ENCODE peak calls at places on chromosome 17, in five cellular contexts. Y, R, X, M and E are unnamed samples.

GRCh38 chr17:1693339-1693738 is 8.7 kb upstream of the PRPF8 start:
- DNase-seq in Y (peak; percentile 44), R (no peak), X (no peak), M (no peak), E (no peak)

GRCh38 chr17:40307001-40307690 is 1.8 kb upstream of the RARA start:
- DNase-seq in Y (no peak), R (peak; percentile 45), X (no peak), M (no peak), E (peak; percentile 72)

GRCh38 chr17:41512789-41513547 is 5.7 kb downstream of the KRT15 start:
- DNase-seq in Y (no peak), R (no peak), X (no peak), M (no peak), E (no peak)

GRCh38 chr17:56834380-56835258 is 668 bp downstream of the DGKE start:
- DNase-seq in Y (peak; percentile 7), R (peak; percentile 72), X (peak; percentile 64), M (peak; percentile 61), E (peak; percentile 36)

GRCh38 chr17:41717408-41718286 is 5.5 kb downstream of the GAST start:
- DNase-seq in Y (peak; percentile 33), R (no peak), X (no peak), M (no peak), E (no peak)

GRCh38 chr17:44828919-44829557 is 1.0 kb downstream of the GJC1 start:
- DNase-seq in Y (no peak), R (no peak), X (no peak), M (no peak), E (no peak)

GRCh38 chr17:42026821-42027539 is 7.1 kb downstream of the NKIRAS2 start:
- DNase-seq in Y (no peak), R (no peak), X (no peak), M (no peak), E (no peak)

GRCh38 chr17:29165800-29166506 is 14.2 kb downstream of the MYO18A start:
- DNase-seq in Y (no peak), R (no peak), X (no peak), M (no peak), E (no peak)

GRCh38 chr17:33389506-33390141 is 96.5 kb upstream of the ASIC2 start:
- DNase-seq in Y (no peak), R (no peak), X (no peak), M (no peak), E (no peak)

GRCh38 chr17:1300580-1300905 is 21.1 kb downstream of the TRARG1 start:
- DNase-seq in Y (no peak), R (no peak), X (no peak), M (no peak), E (no peak)

GRCh38 chr17:27545562-27546229 is 85.3 kb upstream of the LGALS9 start:
- DNase-seq in Y (peak; percentile 51), R (no peak), X (no peak), M (peak; percentile 81), E (no peak)

GRCh38 chr17:29572691-29573557 is 4.4 kb downstream of the TP53I13 start:
- DNase-seq in Y (peak; percentile 56), R (peak; percentile 47), X (peak; percentile 52), M (no peak), E (no peak)

GRCh38 chr17:7440113-7440822 is 956 bp downstream of the FGF11 start:
- DNase-seq in Y (no peak), R (peak; percentile 36), X (peak; percentile 72), M (peak; percentile 67), E (no peak)

GRCh38 chr17:42311240-42312034 is 23.1 kb downstream of the STAT5A start:
- DNase-seq in Y (peak; percentile 94), R (peak; percentile 64), X (peak; percentile 57), M (peak; percentile 78), E (no peak)

GRCh38 chr17:67469208-67469980 is 92.3 kb downstream of the PITPNC1 start:
- DNase-seq in Y (peak; percentile 28), R (no peak), X (no peak), M (no peak), E (no peak)

GRCh38 chr17:58643147-58643546 is 48.7 kb downstream of the TEX14 start:
- DNase-seq in Y (peak; percentile 86), R (no peak), X (no peak), M (no peak), E (no peak)

GRCh38 chr17:2057714-2058520 is 3.0 kb downstream of the HIC1 start:
- DNase-seq in Y (peak; percentile 49), R (no peak), X (no peak), M (no peak), E (no peak)

GRCh38 chr17:7644768-7645167 is 6.0 kb upstream of the ATP1B2 start:
- DNase-seq in Y (no peak), R (no peak), X (no peak), M (no peak), E (no peak)

GRCh38 chr17:31494259-31495048 is 103.0 kb downstream of the RAB11FIP4 start:
- DNase-seq in Y (no peak), R (peak; percentile 57), X (peak; percentile 44), M (no peak), E (no peak)

GRCh38 chr17:77571141-77571540 is 387.4 kb upstream of the TNRC6C start:
- DNase-seq in Y (no peak), R (no peak), X (no peak), M (no peak), E (no peak)

GRCh38 chr17:76567634-76568432 is 17.8 kb downstream of the ST6GALNAC2 start:
- DNase-seq in Y (no peak), R (no peak), X (peak; percentile 75), M (no peak), E (no peak)

GRCh38 chr17:1750628-1751027 is 8.0 kb downstream of the SERPINF2 start:
- DNase-seq in Y (no peak), R (no peak), X (no peak), M (no peak), E (no peak)

GRCh38 chr17:1467898-1468492 is 12.0 kb upstream of the CRK start:
- DNase-seq in Y (no peak), R (no peak), X (no peak), M (no peak), E (no peak)

GRCh38 chr17:1108560-1108809 is 71.3 kb downstream of the ABR start:
- DNase-seq in Y (no peak), R (no peak), X (no peak), M (no peak), E (no peak)

GRCh38 chr17:37759014-37759637 is 14.3 kb upstream of the HNF1B start:
- DNase-seq in Y (no peak), R (no peak), X (no peak), M (no peak), E (no peak)

GRCh38 chr17:7224110-7224509 is 4.4 kb downstream of the ACADVL start:
- DNase-seq in Y (no peak), R (no peak), X (no peak), M (no peak), E (no peak)

GRCh38 chr17:8709006-8709405 is 35.6 kb downstream of the CCDC42 start:
- DNase-seq in Y (no peak), R (no peak), X (no peak), M (no peak), E (no peak)

GRCh38 chr17:20063665-20064648 is 54.8 kb downstream of the SPECC1 start:
- DNase-seq in Y (peak; percentile 87), R (peak; percentile 51), X (peak; percentile 48), M (peak; percentile 41), E (peak; percentile 93)

GRCh38 chr17:49986396-49987289 is 8.4 kb downstream of the DLX3 start:
- DNase-seq in Y (no peak), R (no peak), X (no peak), M (no peak), E (no peak)

GRCh38 chr17:39271546-39271945 is 45.8 kb upstream of the STAC2 start:
- DNase-seq in Y (peak; percentile 52), R (no peak), X (no peak), M (no peak), E (no peak)

GRCh38 chr17:214881-215331 is 33.5 kb upstream of the DOC2B start:
- DNase-seq in Y (no peak), R (no peak), X (no peak), M (no peak), E (no peak)

GRCh38 chr17:77723071-77723908 is 235.2 kb upstream of the TNRC6C start:
- DNase-seq in Y (no peak), R (peak; percentile 13), X (no peak), M (no peak), E (no peak)

GRCh38 chr17:48003686-48004120 is 32.8 kb downstream of the CDK5RAP3 start:
- DNase-seq in Y (no peak), R (no peak), X (no peak), M (no peak), E (no peak)

DNA sequence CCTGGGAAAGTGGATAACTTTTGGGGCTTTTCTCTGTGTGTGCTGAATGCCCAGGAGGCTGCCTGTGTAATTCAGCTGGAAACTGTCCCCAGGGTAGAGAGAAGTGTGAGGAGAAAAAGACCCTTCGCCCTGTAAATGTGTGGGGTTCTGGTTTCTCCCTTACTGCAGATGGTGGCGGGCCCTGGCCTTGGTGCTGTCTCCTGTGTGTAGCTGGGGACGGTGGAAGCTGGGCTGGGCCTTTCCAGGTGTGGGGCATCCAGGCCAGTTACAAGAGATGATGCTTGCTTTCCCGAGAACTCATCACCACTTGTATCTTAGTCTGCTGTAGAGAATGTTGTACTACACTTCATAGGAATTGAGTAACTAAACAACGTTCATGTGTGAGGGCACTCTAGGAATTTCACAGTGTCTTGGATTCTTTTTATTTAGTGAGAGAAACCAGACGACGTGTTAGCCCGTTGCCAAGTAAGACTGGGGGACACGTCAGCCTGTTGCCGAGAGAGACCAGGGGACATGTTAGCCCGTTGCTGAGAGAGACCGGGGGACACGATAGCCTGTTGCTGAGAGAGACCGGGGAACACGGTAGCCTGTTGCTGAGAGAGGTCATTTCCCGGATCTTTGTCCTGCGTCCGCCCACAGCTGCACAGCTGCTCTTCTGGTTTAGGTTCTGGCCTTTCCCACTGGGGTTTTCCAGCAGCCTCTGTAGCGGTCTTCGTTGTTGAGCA is 43.1 kb downstream of the TBCD start:
- DNase-seq in Y (peak; percentile 20), R (no peak), X (no peak), M (no peak), E (no peak)
- H3K4me3 ChIP-seq in Y (no peak overlapping the region), R (no peak overlapping the region), X (no peak overlapping the region), M (no peak overlapping the region), E (no peak overlapping the region)

GRCh38 chr17:36527851-36528250 is 6.8 kb downstream of the MYO19 start:
- DNase-seq in Y (no peak), R (no peak), X (no peak), M (no peak), E (no peak)
- H3K36me3 ChIP-seq in Y (peaks cover 38% of the 10 kb centered on the region), R (no peaks in the 10 kb centered on the region), X (peaks cover 96% of the 10 kb centered on the region), M (peaks cover 5% of the 10 kb centered on the region), E (peaks cover 90% of the 10 kb centered on the region)

GRCh38 chr17:21294321-21295035 is 10.0 kb downstream of the MAP2K3 start:
- DNase-seq in Y (no peak), R (no peak), X (no peak), M (no peak), E (no peak)

GRCh38 chr17:21293846-21294240 is 9.3 kb downstream of the MAP2K3 start:
- DNase-seq in Y (no peak), R (no peak), X (no peak), M (no peak), E (no peak)

GRCh38 chr17:21291357-21291756 is 6.8 kb downstream of the MAP2K3 start:
- DNase-seq in Y (no peak), R (no peak), X (no peak), M (no peak), E (no peak)

GRCh38 chr17:21291862-21292261 is 7.4 kb downstream of the MAP2K3 start:
- DNase-seq in Y (no peak), R (no peak), X (no peak), M (no peak), E (no peak)

GRCh38 chr17:21292867-21293845 is 8.6 kb downstream of the MAP2K3 start:
- DNase-seq in Y (no peak), R (no peak), X (no peak), M (no peak), E (no peak)
- H3K9me3 ChIP-seq in Y (peaks cover 3% of the 10 kb centered on the region), R (no peaks in the 10 kb centered on the region), X (peaks cover 5% of the 10 kb centered on the region), M (no peaks in the 10 kb centered on the region), E (no peaks in the 10 kb centered on the region)

GRCh38 chr17:80283116-80283852 is 22.6 kb downstream of the RNF213 start:
- DNase-seq in Y (no peak), R (no peak), X (no peak), M (no peak), E (no peak)
- H3K4me3 ChIP-seq in Y (no peak overlapping the region), R (no peak overlapping the region), X (no peak overlapping the region), M (no peak overlapping the region), E (no peak overlapping the region)